ENCODE peak calls at places on chromosomes 4 and X, in nine cellular contexts. One of them, this sample, is unnamed. For H3K9me3, the result is how much of the 10 kb centered on the place peaks cover.

GRCh38 chr4:83582289-83582756 is 46.4 kb downstream of the GPAT3 start:
- DNase-seq in right cardiac atrium: no peak
- DNase-seq in breast epithelium: peak
- DNase-seq in endodermal cell: peak
- DNase-seq in OCI-LY7: peak
- DNase-seq in gastrocnemius medialis: peak
- DNase-seq in CD8-positive, alpha-beta memory T cell: no peak
- DNase-seq in upper lobe of right lung: no peak
- DNase-seq in hepatocyte: peak
- DNase-seq in this sample: no peak

GRCh38 chr4:70958681-70959080 is 34.8 kb upstream of the DCK start:
- DNase-seq in OCI-LY7: no peak
- DNase-seq in endodermal cell: no peak
- DNase-seq in gastrocnemius medialis: no peak
- DNase-seq in right cardiac atrium: no peak
- DNase-seq in upper lobe of right lung: no peak
- DNase-seq in CD8-positive, alpha-beta memory T cell: no peak
- DNase-seq in hepatocyte: no peak
- DNase-seq in breast epithelium: no peak
- DNase-seq in this sample: no peak

GRCh38 chr4:164538061-164538460 is 215.9 kb upstream of the SMIM31 start:
- DNase-seq in breast epithelium: no peak
- DNase-seq in hepatocyte: no peak
- DNase-seq in right cardiac atrium: no peak
- DNase-seq in gastrocnemius medialis: no peak
- DNase-seq in CD8-positive, alpha-beta memory T cell: no peak
- DNase-seq in OCI-LY7: no peak
- DNase-seq in upper lobe of right lung: no peak
- DNase-seq in endodermal cell: no peak
- DNase-seq in this sample: no peak

GRCh38 chr4:156959298-156959702 is 12.3 kb downstream of the PDGFC start:
- DNase-seq in CD8-positive, alpha-beta memory T cell: no peak
- DNase-seq in gastrocnemius medialis: no peak
- DNase-seq in hepatocyte: no peak
- DNase-seq in OCI-LY7: no peak
- DNase-seq in upper lobe of right lung: no peak
- DNase-seq in breast epithelium: no peak
- DNase-seq in endodermal cell: no peak
- DNase-seq in right cardiac atrium: no peak
- DNase-seq in this sample: no peak

GRCh38 chrX:23662853-23663252 is 4.4 kb upstream of the PRDX4 start:
- DNase-seq in upper lobe of right lung: no peak
- DNase-seq in gastrocnemius medialis: no peak
- DNase-seq in right cardiac atrium: no peak
- DNase-seq in OCI-LY7: no peak
- DNase-seq in breast epithelium: no peak
- DNase-seq in hepatocyte: no peak
- DNase-seq in endodermal cell: no peak
- DNase-seq in CD8-positive, alpha-beta memory T cell: no peak
- DNase-seq in this sample: no peak

GRCh38 chrX:154376768-154377167 is 2.3 kb upstream of the EMD start:
- DNase-seq in right cardiac atrium: no peak
- DNase-seq in OCI-LY7: no peak
- DNase-seq in gastrocnemius medialis: no peak
- DNase-seq in breast epithelium: no peak
- DNase-seq in hepatocyte: no peak
- DNase-seq in upper lobe of right lung: peak
- DNase-seq in CD8-positive, alpha-beta memory T cell: no peak
- DNase-seq in endodermal cell: no peak
- DNase-seq in this sample: no peak

GRCh38 chr4:63563288-63564014 is 845.8 kb downstream of the TECRL start:
- DNase-seq in OCI-LY7: no peak
- DNase-seq in CD8-positive, alpha-beta memory T cell: no peak
- DNase-seq in gastrocnemius medialis: no peak
- DNase-seq in endodermal cell: peak
- DNase-seq in right cardiac atrium: no peak
- DNase-seq in upper lobe of right lung: no peak
- DNase-seq in hepatocyte: peak
- DNase-seq in breast epithelium: no peak
- DNase-seq in this sample: no peak

GRCh38 chr4:158681630-158682029 is 9.5 kb downstream of the ETFDH start:
- DNase-seq in hepatocyte: no peak
- DNase-seq in gastrocnemius medialis: no peak
- DNase-seq in OCI-LY7: no peak
- DNase-seq in upper lobe of right lung: no peak
- DNase-seq in breast epithelium: no peak
- DNase-seq in endodermal cell: no peak
- DNase-seq in CD8-positive, alpha-beta memory T cell: no peak
- DNase-seq in right cardiac atrium: no peak
- DNase-seq in this sample: no peak

GRCh38 chr4:142579483-142579882 is 266.6 kb downstream of the INPP4B start:
- DNase-seq in CD8-positive, alpha-beta memory T cell: no peak
- DNase-seq in OCI-LY7: no peak
- DNase-seq in hepatocyte: no peak
- DNase-seq in endodermal cell: no peak
- DNase-seq in breast epithelium: no peak
- DNase-seq in gastrocnemius medialis: no peak
- DNase-seq in upper lobe of right lung: no peak
- DNase-seq in right cardiac atrium: no peak
- DNase-seq in this sample: no peak

GRCh38 chrX:105872921-105873320 is 50.6 kb downstream of the NRK start:
- DNase-seq in right cardiac atrium: no peak
- DNase-seq in hepatocyte: no peak
- DNase-seq in OCI-LY7: no peak
- DNase-seq in upper lobe of right lung: no peak
- DNase-seq in endodermal cell: no peak
- DNase-seq in CD8-positive, alpha-beta memory T cell: no peak
- DNase-seq in gastrocnemius medialis: peak
- DNase-seq in breast epithelium: no peak
- DNase-seq in this sample: no peak

GRCh38 chrX:75303795-75304194 is 29.9 kb downstream of the UPRT start:
- DNase-seq in upper lobe of right lung: no peak
- DNase-seq in CD8-positive, alpha-beta memory T cell: no peak
- DNase-seq in gastrocnemius medialis: no peak
- DNase-seq in hepatocyte: no peak
- DNase-seq in OCI-LY7: no peak
- DNase-seq in right cardiac atrium: no peak
- DNase-seq in breast epithelium: no peak
- DNase-seq in endodermal cell: no peak
- DNase-seq in this sample: no peak

GRCh38 chr4:111475001-111475400 is 670.3 kb upstream of the FAM241A start:
- DNase-seq in CD8-positive, alpha-beta memory T cell: no peak
- DNase-seq in upper lobe of right lung: no peak
- DNase-seq in breast epithelium: no peak
- DNase-seq in endodermal cell: peak
- DNase-seq in hepatocyte: peak
- DNase-seq in right cardiac atrium: peak
- DNase-seq in gastrocnemius medialis: no peak
- DNase-seq in OCI-LY7: no peak
- DNase-seq in this sample: no peak

GRCh38 chr4:9894604-9895361 is 113.3 kb downstream of the DRD5 start:
- DNase-seq in gastrocnemius medialis: no peak
- DNase-seq in right cardiac atrium: no peak
- DNase-seq in hepatocyte: no peak
- DNase-seq in endodermal cell: no peak
- DNase-seq in upper lobe of right lung: no peak
- DNase-seq in CD8-positive, alpha-beta memory T cell: no peak
- DNase-seq in breast epithelium: no peak
- DNase-seq in OCI-LY7: no peak
- DNase-seq in this sample: no peak

GRCh38 chr4:102348701-102349100 is 3.4 kb upstream of the SLC39A8 start:
- DNase-seq in breast epithelium: no peak
- DNase-seq in OCI-LY7: no peak
- DNase-seq in endodermal cell: no peak
- DNase-seq in CD8-positive, alpha-beta memory T cell: no peak
- DNase-seq in upper lobe of right lung: no peak
- DNase-seq in right cardiac atrium: no peak
- DNase-seq in hepatocyte: no peak
- DNase-seq in gastrocnemius medialis: no peak
- DNase-seq in this sample: no peak
- H3K4me3 ChIP-seq in breast epithelium: no peak
- H3K4me3 ChIP-seq in OCI-LY7: no peak
- H3K4me3 ChIP-seq in endodermal cell: no peak
- H3K4me3 ChIP-seq in CD8-positive, alpha-beta memory T cell: no peak
- H3K4me3 ChIP-seq in upper lobe of right lung: no peak
- H3K4me3 ChIP-seq in right cardiac atrium: no peak
- H3K4me3 ChIP-seq in hepatocyte: no peak
- H3K4me3 ChIP-seq in gastrocnemius medialis: no peak
- H3K4me3 ChIP-seq in this sample: no peak

DNA sequence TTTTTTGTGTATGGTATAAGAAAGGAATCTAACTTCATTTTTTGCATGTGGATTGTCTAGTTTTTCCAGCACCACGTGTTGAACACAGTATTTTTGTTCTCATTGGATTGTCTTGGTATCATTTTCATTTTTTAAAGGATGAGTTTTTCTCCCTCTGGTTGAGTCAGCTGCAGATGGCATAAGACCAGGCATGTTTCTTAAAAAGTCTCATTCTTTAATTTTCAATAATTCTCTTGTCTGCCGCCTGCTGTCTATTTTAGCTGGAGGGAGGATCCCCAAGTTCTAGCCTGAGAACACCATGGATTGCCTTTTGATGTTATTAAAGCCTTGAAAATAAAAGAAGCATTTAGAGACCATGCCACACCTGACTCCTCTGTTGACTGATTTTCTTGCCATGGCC is 263.8 kb downstream of the ARHGAP24 start:
- DNase-seq in CD8-positive, alpha-beta memory T cell: no peak
- DNase-seq in right cardiac atrium: no peak
- DNase-seq in breast epithelium: no peak
- DNase-seq in endodermal cell: no peak
- DNase-seq in OCI-LY7: no peak
- DNase-seq in gastrocnemius medialis: no peak
- DNase-seq in hepatocyte: no peak
- DNase-seq in upper lobe of right lung: no peak
- DNase-seq in this sample: no peak
- H3K27ac ChIP-seq in CD8-positive, alpha-beta memory T cell: no peak
- H3K27ac ChIP-seq in right cardiac atrium: no peak
- H3K27ac ChIP-seq in breast epithelium: no peak
- H3K27ac ChIP-seq in endodermal cell: no peak
- H3K27ac ChIP-seq in OCI-LY7: no peak
- H3K27ac ChIP-seq in gastrocnemius medialis: no peak
- H3K27ac ChIP-seq in hepatocyte: no peak
- H3K27ac ChIP-seq in upper lobe of right lung: no peak
- H3K27ac ChIP-seq in this sample: no peak

GRCh38 chr4:55939437-55939836 is 9.3 kb upstream of the CEP135 start:
- DNase-seq in breast epithelium: no peak
- DNase-seq in gastrocnemius medialis: no peak
- DNase-seq in CD8-positive, alpha-beta memory T cell: no peak
- DNase-seq in endodermal cell: no peak
- DNase-seq in upper lobe of right lung: no peak
- DNase-seq in right cardiac atrium: no peak
- DNase-seq in OCI-LY7: no peak
- DNase-seq in hepatocyte: peak
- DNase-seq in this sample: no peak
- H3K9me3 ChIP-seq in breast epithelium: under half
- H3K9me3 ChIP-seq in gastrocnemius medialis: under half
- H3K9me3 ChIP-seq in CD8-positive, alpha-beta memory T cell: under half
- H3K9me3 ChIP-seq in endodermal cell: under half
- H3K9me3 ChIP-seq in upper lobe of right lung: under half
- H3K9me3 ChIP-seq in right cardiac atrium: under half
- H3K9me3 ChIP-seq in OCI-LY7: under half
- H3K9me3 ChIP-seq in hepatocyte: under half
- H3K9me3 ChIP-seq in this sample: under half

GRCh38 chr4:7771541-7772507 is 167.8 kb downstream of the AFAP1 start:
- DNase-seq in OCI-LY7: no peak
- DNase-seq in breast epithelium: no peak
- DNase-seq in hepatocyte: no peak
- DNase-seq in CD8-positive, alpha-beta memory T cell: no peak
- DNase-seq in gastrocnemius medialis: no peak
- DNase-seq in endodermal cell: no peak
- DNase-seq in right cardiac atrium: no peak
- DNase-seq in upper lobe of right lung: peak
- DNase-seq in this sample: no peak

GRCh38 chr4:7771056-7771455 is 168.6 kb downstream of the AFAP1 start:
- DNase-seq in right cardiac atrium: no peak
- DNase-seq in breast epithelium: no peak
- DNase-seq in OCI-LY7: no peak
- DNase-seq in endodermal cell: no peak
- DNase-seq in gastrocnemius medialis: no peak
- DNase-seq in hepatocyte: no peak
- DNase-seq in upper lobe of right lung: peak
- DNase-seq in CD8-positive, alpha-beta memory T cell: no peak
- DNase-seq in this sample: no peak

GRCh38 chr4:7769936-7770674 is 169.6 kb downstream of the AFAP1 start:
- DNase-seq in hepatocyte: peak
- DNase-seq in right cardiac atrium: no peak
- DNase-seq in endodermal cell: peak
- DNase-seq in gastrocnemius medialis: no peak
- DNase-seq in upper lobe of right lung: peak
- DNase-seq in breast epithelium: no peak
- DNase-seq in OCI-LY7: no peak
- DNase-seq in CD8-positive, alpha-beta memory T cell: no peak
- DNase-seq in this sample: no peak

GRCh38 chr4:7769308-7769841 is 170.3 kb downstream of the AFAP1 start:
- DNase-seq in hepatocyte: no peak
- DNase-seq in OCI-LY7: no peak
- DNase-seq in endodermal cell: no peak
- DNase-seq in gastrocnemius medialis: no peak
- DNase-seq in CD8-positive, alpha-beta memory T cell: no peak
- DNase-seq in right cardiac atrium: peak
- DNase-seq in upper lobe of right lung: no peak
- DNase-seq in breast epithelium: no peak
- DNase-seq in this sample: no peak

DNA sequence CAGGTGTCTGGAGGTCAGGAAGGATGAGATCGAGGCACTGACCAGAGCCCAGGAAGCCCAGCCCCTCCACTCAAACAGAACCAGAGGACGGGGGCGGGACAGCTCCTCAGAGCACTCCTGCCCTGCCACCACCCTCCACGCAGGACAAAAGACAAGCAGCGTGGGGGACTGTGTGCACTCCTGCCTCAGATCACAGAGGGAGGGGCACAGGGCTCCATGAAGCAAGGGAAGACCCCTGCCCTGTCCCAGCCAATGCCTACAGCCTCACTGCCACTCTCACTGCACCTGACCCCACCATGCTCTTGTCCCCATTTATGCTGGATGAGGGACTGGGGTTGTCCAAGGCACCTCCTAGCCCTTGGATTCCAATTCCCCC is 169.0 kb downstream of the AFAP1 start:
- DNase-seq in OCI-LY7: no peak
- DNase-seq in breast epithelium: no peak
- DNase-seq in gastrocnemius medialis: no peak
- DNase-seq in hepatocyte: no peak
- DNase-seq in upper lobe of right lung: peak
- DNase-seq in CD8-positive, alpha-beta memory T cell: no peak
- DNase-seq in right cardiac atrium: no peak
- DNase-seq in endodermal cell: no peak
- DNase-seq in this sample: no peak
- H3K4me3 ChIP-seq in OCI-LY7: no peak
- H3K4me3 ChIP-seq in breast epithelium: no peak
- H3K4me3 ChIP-seq in gastrocnemius medialis: no peak
- H3K4me3 ChIP-seq in hepatocyte: no peak
- H3K4me3 ChIP-seq in upper lobe of right lung: no peak
- H3K4me3 ChIP-seq in CD8-positive, alpha-beta memory T cell: no peak
- H3K4me3 ChIP-seq in right cardiac atrium: no peak
- H3K4me3 ChIP-seq in endodermal cell: no peak
- H3K4me3 ChIP-seq in this sample: no peak